ENCODE peak calls at places on chromosomes 12 and 14, in six cellular contexts. A is ovary, M is HCT116, J is upper lobe of right lung, Y is colonic mucosa, V is lung. N is an unnamed sample.

GRCh38 chr12:69331482-69331845 is 16.7 kb upstream of the LYZ start:
- DNase-seq in J (no peak), V (no peak), M (no peak), Y (peak; percentile 42), A (no peak), N (no peak)

GRCh38 chr12:88866881-88867280 is 286.6 kb upstream of the KITLG start:
- DNase-seq in M (no peak), V (no peak), Y (no peak), A (no peak), J (no peak), N (no peak)

GRCh38 chr12:63845726-63846125 is 1.2 kb downstream of the SRGAP1 start:
- DNase-seq in V (no peak), M (no peak), A (no peak), Y (peak; percentile 52), J (no peak), N (no peak)

GRCh38 chr12:132144115-132145071 is at the start of the genes DDX51 and NOC4L:
- DNase-seq in Y (peak; percentile 93), V (peak; percentile 91), J (peak; percentile 96), M (peak; percentile 88), A (peak; percentile 91), N (peak; percentile 96)

GRCh38 chr12:2813573-2814185 is 1.2 kb downstream of the ITFG2 start:
- DNase-seq in A (no peak), V (peak; percentile 42), Y (peak; percentile 70), M (peak; percentile 41), J (no peak), N (peak; percentile 44)

GRCh38 chr12:92927436-92928116 is 1.5 kb downstream of the EEA1 start:
- DNase-seq in A (no peak), M (no peak), Y (no peak), V (no peak), J (no peak), N (no peak)

GRCh38 chr12:6241495-6241894 is 41.3 kb downstream of the CD9 start:
- DNase-seq in A (peak; percentile 26), V (peak; percentile 87), J (peak; percentile 88), M (no peak), Y (peak; percentile 84), N (peak; percentile 86)

GRCh38 chr12:117134059-117134458 is 34.8 kb upstream of the TESC start:
- DNase-seq in A (no peak), V (no peak), J (no peak), Y (no peak), M (no peak), N (no peak)

GRCh38 chr12:130044991-130045621 is 117.2 kb upstream of the FZD10 start:
- DNase-seq in J (no peak), A (no peak), V (no peak), M (no peak), Y (no peak), N (no peak)

GRCh38 chr14:54189358-54190354 is 207.2 kb upstream of the CDKN3 start:
- DNase-seq in M (peak; percentile 59), V (no peak), J (no peak), Y (no peak), A (no peak), N (no peak)

GRCh38 chr12:9651265-9651729 is 18.2 kb upstream of the CLEC2D start:
- DNase-seq in V (no peak), Y (no peak), M (no peak), A (no peak), J (no peak), N (no peak)

GRCh38 chr14:73364559-73364958 is 93.8 kb downstream of the NUMB start:
- DNase-seq in M (no peak), V (no peak), Y (no peak), A (no peak), J (no peak), N (no peak)
- H3K27ac ChIP-seq in M (no peak overlapping the region), V (no peak overlapping the region), Y (no peak overlapping the region), A (no peak overlapping the region), J (no peak overlapping the region), N (no peak overlapping the region)

GRCh38 chr14:90664911-90665695 is 151.1 kb downstream of the TTC7B start:
- DNase-seq in J (no peak), A (no peak), Y (no peak), M (no peak), V (no peak), N (peak; percentile 44)

GRCh38 chr14:90663680-90664079 is 152.6 kb downstream of the TTC7B start:
- DNase-seq in M (no peak), Y (no peak), V (no peak), J (no peak), A (no peak), N (no peak)

GRCh38 chr14:90658541-90658967 is 157.7 kb downstream of the TTC7B start:
- DNase-seq in J (no peak), Y (no peak), A (no peak), M (no peak), V (no peak), N (no peak)

GRCh38 chr14:90660865-90661570 is 155.2 kb downstream of the TTC7B start:
- DNase-seq in J (peak; percentile 87), Y (peak; percentile 89), A (no peak), V (peak; percentile 77), M (no peak), N (no peak)

GRCh38 chr14:90661881-90662280 is 154.3 kb downstream of the TTC7B start:
- DNase-seq in M (no peak), Y (no peak), V (peak; percentile 66), J (peak; percentile 72), A (no peak), N (no peak)
- H3K27ac ChIP-seq in M (no peak overlapping the region), Y (no peak overlapping the region), V (peak overlapping the region; percentile 53), J (peak overlapping the region; percentile 53), A (no peak overlapping the region), N (peak overlapping the region; percentile 15)

GRCh38 chr14:59566725-59567124 is 9.9 kb downstream of the CCDC175 start:
- DNase-seq in M (no peak), J (no peak), A (no peak), Y (peak; percentile 19), V (no peak), N (no peak)
- H3K27ac ChIP-seq in M (no peak overlapping the region), J (no peak overlapping the region), A (no peak overlapping the region), Y (peak overlapping the region; percentile 42), V (no peak overlapping the region), N (no peak overlapping the region)

GRCh38 chr14:71371711-71372396 is 464.6 kb downstream of the PCNX1 start:
- DNase-seq in A (no peak), M (no peak), J (no peak), V (no peak), Y (no peak), N (no peak)
- H3K27ac ChIP-seq in A (no peak overlapping the region), M (no peak overlapping the region), J (no peak overlapping the region), V (no peak overlapping the region), Y (peak overlapping the region; percentile 41), N (no peak overlapping the region)

N was measured in right cardiac atrium.